ENCODE peak calls at places on chromosomes 6 and 20, in nine cellular contexts. E is AG09319; N is NCI-H345; Y is H9; F is NCI-H510A; X is T-helper 2 cell; T is stimulated activated CD4-positive, alpha-beta T cell treated with anti-CD3 and anti-CD28 coated beads, Interleukin-15, amount 100 ng/mL, for 24 hours; G is fibroblast of lung; U is CD4-positive, alpha-beta T cell. O is an unnamed sample.

GRCh38 chr20:62312662-62312977 is 9.8 kb downstream of the ADRM1 start:
- DNase-seq in E (no peak), N (no peak), Y (no peak), F (no peak), X (no peak), T (no peak), G (no peak), U (no peak), O (no peak)

GRCh38 chr6:27672113-27672799 is 199.4 kb upstream of the ZNF184 start:
- DNase-seq in E (no peak), N (peak), Y (peak), F (peak), X (no peak), T (peak), G (peak), U (no peak), O (no peak)

GRCh38 chr20:6746901-6747609 is 20.4 kb upstream of the BMP2 start:
- DNase-seq in E (no peak), N (no peak), Y (no peak), F (no peak), X (no peak), T (no peak), G (peak), U (no peak), O (no peak)

GRCh38 chr6:19999319-20000191 is 162.4 kb downstream of the ID4 start:
- DNase-seq in E (no peak), N (peak), Y (no peak), F (no peak), X (no peak), T (peak), G (no peak), U (no peak), O (no peak)

GRCh38 chr6:87922947-87923330 is 124.7 kb upstream of the SPACA1 start:
- DNase-seq in E (no peak), N (peak), Y (no peak), F (peak), X (no peak), T (no peak), G (no peak), U (no peak), O (no peak)

GRCh38 chr6:108581237-108581931 is 20.7 kb downstream of the FOXO3 start:
- DNase-seq in E (peak), N (peak), Y (no peak), F (no peak), X (no peak), T (no peak), G (peak), U (no peak), O (no peak)

GRCh38 chr6:10633216-10633615 is 61.2 kb downstream of the C6orf52 start:
- DNase-seq in E (no peak), N (no peak), Y (no peak), F (no peak), X (no peak), T (peak), G (peak), U (no peak), O (no peak)

GRCh38 chr6:6840831-6841263 is 252.3 kb downstream of the LY86 start:
- DNase-seq in E (no peak), N (no peak), Y (no peak), F (no peak), X (no peak), T (no peak), G (no peak), U (no peak), O (no peak)

GRCh38 chr20:62702886-62703852 is 5.5 kb upstream of the NTSR1 start:
- DNase-seq in E (peak), N (peak), Y (no peak), F (no peak), X (no peak), T (peak), G (peak), U (no peak), O (no peak)

GRCh38 chr6:170178561-170179477 is 112.1 kb downstream of the DLL1 start:
- DNase-seq in E (peak), N (peak), Y (peak), F (peak), X (no peak), T (no peak), G (peak), U (no peak), O (no peak)